ENCODE peak calls at places on chromosomes 3 and 15, in four cellular contexts. W is fibroblast of the aortic adventitia, H is natural killer cell, S is OCI-LY7. D is an unnamed sample.

GRCh38 chr3:39128951-39129350 is 21.5 kb downstream of the TTC21A start:
- DNase-seq in S (no peak), W (no peak), H (no peak), D (no peak)

GRCh38 chr3:112848196-112848595 is 1.5 kb upstream of the CD200R1L start:
- DNase-seq in H (no peak), S (peak), W (no peak), D (no peak)

GRCh38 chr3:197503652-197504051 is 52.1 kb downstream of the BDH1 start:
- DNase-seq in H (no peak), W (no peak), S (no peak), D (no peak)

GRCh38 chr15:64454282-64454681 is 6.1 kb upstream of the ZNF609 start:
- DNase-seq in H (no peak), W (no peak), S (no peak), D (no peak)

GRCh38 chr15:70198441-70199123 is 100.9 kb upstream of the TLE3 start:
- DNase-seq in W (no peak), H (no peak), S (no peak), D (no peak)

GRCh38 chr15:80898040-80898439 is 91.6 kb downstream of the MESD start:
- DNase-seq in H (no peak), S (no peak), W (peak), D (no peak)

GRCh38 chr3:65604863-65605526 is 433.7 kb downstream of the MAGI1 start:
- DNase-seq in S (no peak), H (no peak), W (peak), D (no peak)

GRCh38 chr3:178518660-178519396 is 17.4 kb upstream of the KCNMB2 start:
- DNase-seq in H (no peak), S (no peak), W (no peak), D (no peak)

GRCh38 chr3:8254489-8254888 is 247.1 kb upstream of the LMCD1 start:
- DNase-seq in W (no peak), H (no peak), S (no peak), D (no peak)

GRCh38 chr15:88456733-88457132 is 10.5 kb downstream of the MRPL46 start:
- DNase-seq in W (no peak), H (no peak), S (no peak), D (no peak)

GRCh38 chr3:127454051-127454450 is 136.5 kb downstream of the TPRA1 start:
- DNase-seq in S (no peak), H (no peak), W (no peak), D (peak)

GRCh38 chr3:157079677-157080369 is 80.1 kb downstream of the CCNL1 start:
- DNase-seq in S (no peak), W (peak), H (no peak), D (no peak)

GRCh38 chr3:187130346-187131066 is 8.8 kb downstream of the RPL39L start:
- DNase-seq in W (peak), S (peak), H (no peak), D (peak)

GRCh38 chr3:53744351-53744750 is 101.9 kb downstream of the CHDH start:
- DNase-seq in W (no peak), S (peak), H (no peak), D (no peak)

GRCh38 chr15:66124626-66125025 is 128.9 kb downstream of the MEGF11 start:
- DNase-seq in H (no peak), S (no peak), W (no peak), D (no peak)

GRCh38 chr15:93209690-93210425 is 120.8 kb upstream of the RGMA start:
- DNase-seq in S (no peak), W (no peak), H (no peak), D (no peak)

GRCh38 chr15:38930851-38931572 is 366.4 kb upstream of the RASGRP1 start:
- DNase-seq in S (no peak), W (peak), H (no peak), D (no peak)

GRCh38 chr15:67816668-67817067 is 8.6 kb upstream of the SKOR1 start:
- DNase-seq in S (no peak), W (no peak), H (no peak), D (no peak)

GRCh38 chr3:8442993-8443670 is 58.5 kb upstream of the LMCD1 start:
- DNase-seq in H (no peak), S (no peak), W (peak), D (no peak)

GRCh38 chr3:169699536-169700050 is 36.1 kb upstream of the MECOM start:
- DNase-seq in S (no peak), H (no peak), W (peak), D (no peak)

GRCh38 chr3:55244247-55244646 is 242.9 kb downstream of the WNT5A start:
- DNase-seq in S (no peak), W (no peak), H (no peak), D (no peak)

GRCh38 chr3:188465311-188465710 is 311.4 kb downstream of the LPP start:
- DNase-seq in S (no peak), H (no peak), W (no peak), D (no peak)

GRCh38 chr15:100859970-100860828 is 19.4 kb upstream of the ALDH1A3 start:
- DNase-seq in S (no peak), H (no peak), W (no peak), D (no peak)

GRCh38 chr3:187368251-187368733 is at the start of gene RTP4:
- DNase-seq in W (peak), H (peak), S (peak), D (no peak)

GRCh38 chr3:53196575-53197407 is 35.8 kb downstream of the PRKCD start:
- DNase-seq in H (no peak), W (peak), S (peak), D (peak)

GRCh38 chr3:186320862-186321568 is 41.0 kb downstream of the DGKG start:
- DNase-seq in S (no peak), W (no peak), H (no peak), D (no peak)

GRCh38 chr15:82737975-82738374 is 28.3 kb upstream of the AP3B2 start:
- DNase-seq in S (no peak), H (no peak), W (no peak), D (no peak)

GRCh38 chr3:81765425-81765824 is 4.0 kb upstream of the GBE1 start:
- DNase-seq in H (no peak), W (no peak), S (no peak), D (no peak)

GRCh38 chr3:57768595-57768994 is 12.5 kb downstream of the SLMAP start:
- DNase-seq in S (no peak), H (no peak), W (no peak), D (no peak)

GRCh38 chr15:65873271-65873670 is 4.0 kb downstream of the RAB11A start:
- DNase-seq in W (peak), S (no peak), H (no peak), D (no peak)

GRCh38 chr15:50816191-50816590 is 50.7 kb upstream of the SPPL2A start:
- DNase-seq in W (no peak), S (no peak), H (no peak), D (no peak)

GRCh38 chr3:15326037-15326436 is 6.3 kb downstream of the SH3BP5 start:
- DNase-seq in S (no peak), W (no peak), H (no peak), D (no peak)

GRCh38 chr3:14565791-14566588 is 25.8 kb upstream of the GRIP2 start:
- DNase-seq in S (no peak), H (no peak), W (peak), D (no peak)

GRCh38 chr15:77630956-77631789 is 1.5 kb downstream of the LINGO1 start:
- DNase-seq in S (no peak), H (no peak), W (no peak), D (no peak)
- TF ChIP-seq CTCF in S (no peak), H (no peak), W (no peak), D (no peak)

GRCh38 chr3:62051506-62051905 is 321.8 kb downstream of the FEZF2 start:
- DNase-seq in W (peak), S (peak), H (no peak), D (no peak)
- TF ChIP-seq CTCF in W (peak), S (peak), H (no peak), D (no peak)

DNA sequence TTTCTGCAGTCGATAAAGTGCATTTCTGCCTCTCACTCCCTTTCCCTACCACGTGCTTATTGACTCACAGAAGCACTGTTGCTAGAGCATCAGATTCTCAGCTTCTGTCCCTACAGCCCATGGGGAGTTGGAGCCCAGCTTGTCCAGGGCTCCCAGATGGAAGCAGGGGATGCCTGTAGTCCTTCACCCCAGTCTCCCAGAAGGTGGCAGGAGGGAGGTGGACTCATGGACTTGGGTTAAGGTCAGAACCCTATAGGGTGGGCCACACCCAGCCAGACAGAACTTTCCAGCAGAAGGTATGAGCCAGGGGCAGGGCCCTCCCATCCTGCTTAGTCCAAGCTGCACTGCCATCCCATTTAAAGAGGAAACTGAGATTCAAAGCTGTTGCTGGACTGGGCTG is 33.1 kb upstream of the SEMA3F start:
- DNase-seq in H (no peak), W (peak), S (no peak), D (no peak)
- TF ChIP-seq CTCF in H (no peak), W (peak), S (no peak), D (no peak)

GRCh38 chr3:98980915-98981596 is 79.6 kb upstream of the DCBLD2 start:
- DNase-seq in W (peak), S (no peak), H (no peak), D (no peak)

GRCh38 chr3:98984024-98984423 is 82.5 kb upstream of the DCBLD2 start:
- DNase-seq in H (no peak), W (no peak), S (no peak), D (no peak)

GRCh38 chr3:98986073-98986472 is 84.6 kb upstream of the DCBLD2 start:
- DNase-seq in S (peak), H (no peak), W (peak), D (no peak)

GRCh38 chr3:98982336-98982735 is 80.8 kb upstream of the DCBLD2 start:
- DNase-seq in W (no peak), S (no peak), H (no peak), D (no peak)

GRCh38 chr3:98985406-98985805 is 83.9 kb upstream of the DCBLD2 start:
- DNase-seq in H (no peak), S (no peak), W (peak), D (no peak)
- TF ChIP-seq CTCF in H (no peak), S (no peak), W (peak), D (no peak)